ENCODE peak calls at places on chromosomes 7 and 10, in six cellular contexts. Z, M, X, I, N and R are unnamed samples.
A peak's percentile ranks its signal among the peaks of the same experiment; 100 is the strongest.

GRCh38 chr7:3446786-3447185 is 145.7 kb downstream of the SDK1 start:
- DNase-seq in Z (no peak), M (no peak), X (no peak), I (no peak), N (no peak), R (no peak)

GRCh38 chr10:116729243-116729642 is 13.1 kb downstream of the HSPA12A start:
- DNase-seq in Z (no peak), M (no peak), X (no peak), I (no peak), N (no peak), R (no peak)

GRCh38 chr7:80231719-80232118 is 97.1 kb downstream of the GNAI1 start:
- DNase-seq in Z (no peak), M (no peak), X (no peak), I (no peak), N (no peak), R (no peak)

GRCh38 chr10:124249812-124250432 is 156.5 kb upstream of the CHST15 start:
- DNase-seq in Z (peak; percentile 3), M (no peak), X (no peak), I (peak; percentile 39), N (no peak), R (no peak)

GRCh38 chr7:141359740-141360413 is 191.3 kb upstream of the AGK start:
- DNase-seq in Z (no peak), M (no peak), X (no peak), I (no peak), N (no peak), R (no peak)

GRCh38 chr7:87416682-87417587 is 58.5 kb downstream of the ABCB4 start:
- DNase-seq in Z (peak; percentile 63), M (peak; percentile 84), X (peak; percentile 66), I (no peak), N (peak; percentile 90), R (no peak)

GRCh38 chr7:134799387-134799786 is 20.0 kb downstream of the CALD1 start:
- DNase-seq in Z (no peak), M (no peak), X (no peak), I (no peak), N (no peak), R (no peak)

GRCh38 chr10:100730739-100731602 is 14.4 kb upstream of the PAX2 start:
- DNase-seq in Z (no peak), M (peak; percentile 44), X (no peak), I (no peak), N (no peak), R (no peak)

GRCh38 chr7:23346316-23346715 is 47.2 kb downstream of the MALSU1 start:
- DNase-seq in Z (no peak), M (no peak), X (no peak), I (no peak), N (no peak), R (no peak)

GRCh38 chr10:91798736-91799579 is 732 bp downstream of the TNKS2 start:
- DNase-seq in Z (peak; percentile 44), M (peak; percentile 49), X (peak; percentile 35), I (peak; percentile 65), N (peak; percentile 16), R (no peak)

GRCh38 chr10:86960003-86960862 is 1.8 kb downstream of the SNCG start:
- DNase-seq in Z (peak; percentile 52), M (peak; percentile 68), X (peak; percentile 68), I (peak; percentile 57), N (no peak), R (no peak)

GRCh38 chr10:29522038-29522855 is 112.5 kb downstream of the SVIL start:
- DNase-seq in Z (peak; percentile 9), M (no peak), X (peak; percentile 22), I (no peak), N (no peak), R (no peak)

GRCh38 chr10:100000109-100000502 is 9.6 kb downstream of the DNMBP start:
- DNase-seq in Z (no peak), M (peak; percentile 66), X (no peak), I (no peak), N (no peak), R (no peak)

GRCh38 chr7:51428226-51428887 is 111.7 kb upstream of the COBL start:
- DNase-seq in Z (peak; percentile 13), M (no peak), X (no peak), I (no peak), N (no peak), R (no peak)

GRCh38 chr7:117145952-117146475 is 176.8 kb downstream of the WNT2 start:
- DNase-seq in Z (no peak), M (no peak), X (no peak), I (no peak), N (no peak), R (no peak)

GRCh38 chr7:45155357-45155900 is 2.2 kb upstream of the RAMP3 start:
- DNase-seq in Z (no peak), M (no peak), X (peak; percentile 9), I (no peak), N (no peak), R (no peak)

GRCh38 chr7:117839507-117839906 is 33.7 kb downstream of the CTTNBP2 start:
- DNase-seq in Z (no peak), M (no peak), X (no peak), I (no peak), N (no peak), R (no peak)

GRCh38 chr10:3452234-3452633 is 279.7 kb upstream of the PITRM1 start:
- DNase-seq in Z (no peak), M (no peak), X (no peak), I (no peak), N (no peak), R (no peak)

GRCh38 chr7:73612598-73613269 is 11.6 kb downstream of the MLXIPL start:
- DNase-seq in Z (peak; percentile 83), M (peak; percentile 77), X (peak; percentile 82), I (peak; percentile 97), N (no peak), R (no peak)

GRCh38 chr10:7817984-7818294 is 366 bp upstream of the TAF3 start:
- DNase-seq in Z (no peak), M (no peak), X (no peak), I (no peak), N (no peak), R (no peak)

GRCh38 chr10:7817576-7817975 is 729 bp upstream of the TAF3 start:
- DNase-seq in Z (no peak), M (no peak), X (no peak), I (no peak), N (no peak), R (no peak)

GRCh38 chr10:7813481-7813880 is 4.8 kb upstream of the TAF3 start:
- DNase-seq in Z (no peak), M (no peak), X (no peak), I (no peak), N (no peak), R (no peak)

GRCh38 chr10:7819126-7819470 is 793 bp downstream of the TAF3 start:
- DNase-seq in Z (peak; percentile 44), M (peak; percentile 78), X (peak; percentile 44), I (peak; percentile 53), N (peak; percentile 45), R (peak; percentile 22)

DNA sequence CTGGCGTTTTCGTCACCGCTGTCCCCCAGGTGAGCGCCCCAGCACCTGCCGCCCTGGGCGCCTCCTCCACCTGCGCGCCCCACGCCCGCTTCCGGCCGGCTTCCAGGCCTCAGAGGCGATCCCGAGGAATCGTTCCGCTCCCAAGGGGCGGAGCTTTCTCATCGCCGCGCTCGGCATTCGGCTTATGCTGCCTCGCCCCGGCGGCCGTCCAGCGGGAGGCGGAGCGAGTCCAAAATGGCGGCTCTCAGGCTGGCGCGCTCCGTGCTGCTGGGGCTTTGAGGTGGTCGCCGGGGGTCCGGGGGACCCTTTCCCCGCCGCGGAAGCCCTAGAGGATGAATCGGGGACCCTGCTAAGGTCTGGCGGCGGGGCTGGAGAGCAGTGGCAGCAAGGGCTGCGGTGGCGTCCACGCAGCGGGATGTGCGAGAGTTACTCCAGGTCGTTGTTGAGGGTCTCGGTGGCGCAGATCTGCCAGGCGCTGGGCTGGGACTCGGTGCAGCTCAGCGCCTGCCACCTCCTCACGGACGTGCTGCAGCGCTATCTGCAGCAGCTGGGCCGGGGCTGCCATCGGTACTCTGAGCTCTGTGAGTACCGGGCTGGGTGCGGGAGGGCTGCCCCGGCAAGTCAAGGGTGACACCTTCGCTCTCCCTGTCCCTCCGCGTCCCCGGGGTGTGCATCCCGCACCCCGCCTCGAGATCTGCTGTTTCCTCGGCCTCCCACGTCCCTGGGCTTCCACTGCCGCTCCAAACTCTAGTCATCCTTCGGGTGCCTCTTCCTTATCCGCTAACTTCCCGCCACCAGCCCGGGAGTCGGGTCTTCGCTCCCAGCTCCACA is at the start of gene TAF3:
- DNase-seq in Z (peak; percentile 94), M (peak; percentile 95), X (peak; percentile 87), I (peak; percentile 95), N (peak; percentile 84), R (peak; percentile 85)
- TF ChIP-seq POLR2A in Z (peak; percentile 64), M (peak; percentile 22), X (no peak), I (peak; percentile 66), N (peak; percentile 46), R (no peak)

GRCh38 chr7:102289051-102289450 is 2.4 kb downstream of the SH2B2 start:
- DNase-seq in Z (no peak), M (no peak), X (no peak), I (no peak), N (no peak), R (no peak)
- H3K4me3 ChIP-seq in Z (no peak overlapping the region), M (no peak overlapping the region), X (no peak overlapping the region), I (no peak overlapping the region), N (no peak overlapping the region), R (no peak overlapping the region)

GRCh38 chr10:130888493-130888892 is 423.0 kb downstream of the TCERG1L start:
- DNase-seq in Z (no peak), M (no peak), X (no peak), I (no peak), N (no peak), R (no peak)
- TF ChIP-seq POLR2A in Z (no peak), M (no peak), X (no peak), I (no peak), N (no peak), R (no peak)

GRCh38 chr10:95559466-95559865 is 1.7 kb downstream of the SORBS1 start:
- DNase-seq in Z (no peak), M (no peak), X (no peak), I (no peak), N (no peak), R (no peak)
- H3K4me3 ChIP-seq in Z (peak overlapping the region; percentile 69), M (peak overlapping the region; percentile 91), X (no peak overlapping the region), I (peak overlapping the region; percentile 91), N (peak overlapping the region; percentile 83), R (no peak overlapping the region)

DNA sequence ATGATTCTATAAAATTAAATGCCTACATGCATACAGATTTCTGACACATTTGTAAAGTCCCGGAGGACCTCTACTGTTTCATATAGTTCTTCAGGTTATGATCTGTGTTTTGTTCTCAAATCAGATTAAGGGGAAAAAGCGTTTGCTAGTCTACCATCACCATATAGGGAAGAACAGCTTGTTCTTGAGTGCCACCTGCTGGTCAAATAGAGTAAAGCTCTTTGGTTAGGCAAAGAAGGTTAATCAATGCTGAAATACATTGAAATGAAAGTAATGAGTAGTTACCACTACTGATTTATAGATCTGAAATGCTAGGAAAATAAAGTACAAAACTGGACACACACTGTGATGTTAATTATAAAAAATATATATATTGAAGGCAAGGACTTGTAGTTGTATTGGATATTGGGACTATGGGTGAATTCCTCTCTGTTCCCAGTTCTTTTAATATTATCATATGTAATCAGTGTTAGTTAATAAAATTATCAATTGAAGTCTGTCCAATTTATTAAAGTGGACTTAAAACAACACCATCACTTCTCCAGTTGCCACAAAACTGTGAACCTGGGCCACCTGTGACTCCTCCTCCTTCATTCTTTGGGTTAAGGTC is 72.6 kb upstream of the PDLIM1 start:
- DNase-seq in Z (peak; percentile 47), M (peak; percentile 60), X (peak; percentile 48), I (no peak), N (peak; percentile 82), R (peak; percentile 46)
- TF ChIP-seq POLR2A in Z (no peak), M (no peak), X (no peak), I (no peak), N (no peak), R (no peak)